ENCODE peak calls at places on chromosomes 3 and 15, in eight cellular contexts. L, X, W, P, M, E, I and Q are unnamed samples.

GRCh38 chr3:115285001-115285400 is 137.9 kb upstream of the ZBTB20 start:
- DNase-seq in L (no peak), X (no peak), W (no peak), P (no peak), M (no peak), E (no peak), I (peak; percentile 62), Q (no peak)

GRCh38 chr15:67796728-67797127 is 28.6 kb upstream of the SKOR1 start:
- DNase-seq in L (no peak), X (no peak), W (no peak), P (no peak), M (no peak), E (no peak), I (no peak), Q (no peak)

GRCh38 chr3:190132376-190132775 is 11.7 kb upstream of the P3H2 start:
- DNase-seq in L (no peak), X (no peak), W (no peak), P (no peak), M (no peak), E (no peak), I (no peak), Q (no peak)

GRCh38 chr15:83310521-83311456 is 26.3 kb upstream of the BNC1 start:
- DNase-seq in L (no peak), X (no peak), W (no peak), P (no peak), M (no peak), E (no peak), I (no peak), Q (no peak)

GRCh38 chr3:45684327-45684892 is 4.8 kb upstream of the SACM1L start:
- DNase-seq in L (no peak), X (no peak), W (no peak), P (peak; percentile 69), M (no peak), E (no peak), I (no peak), Q (no peak)

GRCh38 chr3:62097121-62097520 is 276.2 kb downstream of the FEZF2 start:
- DNase-seq in L (no peak), X (no peak), W (no peak), P (no peak), M (no peak), E (no peak), I (no peak), Q (no peak)

GRCh38 chr15:66619152-66619903 is 53.5 kb upstream of the LCTL start:
- DNase-seq in L (no peak), X (peak; percentile 65), W (peak; percentile 88), P (peak; percentile 95), M (peak; percentile 89), E (peak; percentile 60), I (peak; percentile 34), Q (peak; percentile 82)

GRCh38 chr3:57068437-57069089 is 8.1 kb downstream of the SPATA12 start:
- DNase-seq in L (no peak), X (peak; percentile 45), W (peak; percentile 63), P (no peak), M (peak; percentile 57), E (peak; percentile 87), I (peak; percentile 93), Q (peak; percentile 18)

GRCh38 chr3:171142985-171143384 is 116.5 kb upstream of the SLC2A2 start:
- DNase-seq in L (peak; percentile 13), X (no peak), W (no peak), P (no peak), M (peak; percentile 45), E (peak; percentile 33), I (peak; percentile 98), Q (peak; percentile 74)

GRCh38 chr15:82936966-82937647 is 15.4 kb downstream of the HOMER2 start:
- DNase-seq in L (no peak), X (no peak), W (no peak), P (no peak), M (peak; percentile 31), E (peak; percentile 41), I (peak; percentile 72), Q (no peak)

GRCh38 chr3:71817262-71817661 is 32.3 kb upstream of the PROK2 start:
- DNase-seq in L (no peak), X (no peak), W (no peak), P (peak; percentile 72), M (no peak), E (no peak), I (no peak), Q (no peak)

GRCh38 chr3:11335056-11335608 is 62.9 kb downstream of the ATG7 start:
- DNase-seq in L (no peak), X (no peak), W (peak; percentile 68), P (peak; percentile 48), M (peak; percentile 47), E (peak; percentile 79), I (peak; percentile 40), Q (peak; percentile 16)

GRCh38 chr3:194267744-194268658 is 83.1 kb downstream of the CPN2 start:
- DNase-seq in L (no peak), X (no peak), W (no peak), P (peak; percentile 44), M (no peak), E (no peak), I (no peak), Q (peak; percentile 33)

GRCh38 chr3:196666001-196666867 is 26.7 kb downstream of the NRROS start:
- DNase-seq in L (peak; percentile 97), X (no peak), W (no peak), P (peak; percentile 96), M (peak; percentile 27), E (peak; percentile 95), I (no peak), Q (no peak)

GRCh38 chr15:51672100-51672731 is 9.1 kb upstream of the SCG3 start:
- DNase-seq in L (no peak), X (no peak), W (no peak), P (peak; percentile 59), M (no peak), E (no peak), I (no peak), Q (no peak)

GRCh38 chr15:39300451-39301153 is 280.3 kb upstream of the THBS1 start:
- DNase-seq in L (no peak), X (no peak), W (no peak), P (no peak), M (no peak), E (peak; percentile 65), I (peak; percentile 71), Q (no peak)

GRCh38 chr3:15064299-15064834 is 748 bp downstream of the MRPS25 start:
- DNase-seq in L (no peak), X (peak; percentile 39), W (peak; percentile 28), P (peak; percentile 66), M (peak; percentile 60), E (no peak), I (peak; percentile 12), Q (peak; percentile 28)

GRCh38 chr15:88695046-88695445 is 56.2 kb downstream of the ISG20 start:
- DNase-seq in L (no peak), X (no peak), W (no peak), P (no peak), M (no peak), E (no peak), I (no peak), Q (no peak)

GRCh38 chr3:30516238-30516637 is 90.2 kb upstream of the TGFBR2 start:
- DNase-seq in L (no peak), X (no peak), W (no peak), P (no peak), M (no peak), E (no peak), I (no peak), Q (no peak)

GRCh38 chr15:99708563-99708962 is 24.7 kb downstream of the LYSMD4 start:
- DNase-seq in L (no peak), X (peak; percentile 88), W (peak; percentile 64), P (no peak), M (peak; percentile 88), E (peak; percentile 77), I (peak; percentile 63), Q (peak; percentile 78)

GRCh38 chr3:72318504-72319201 is 529.6 kb downstream of the SHQ1 start:
- DNase-seq in L (no peak), X (no peak), W (peak; percentile 44), P (no peak), M (no peak), E (no peak), I (no peak), Q (peak; percentile 66)

GRCh38 chr3:193963808-193964516 is 172.0 kb upstream of the HES1 start:
- DNase-seq in L (no peak), X (no peak), W (no peak), P (no peak), M (no peak), E (no peak), I (no peak), Q (no peak)

GRCh38 chr15:95132774-95133173 is 901.4 kb downstream of the MCTP2 start:
- DNase-seq in L (no peak), X (no peak), W (no peak), P (no peak), M (peak; percentile 26), E (peak; percentile 18), I (peak; percentile 94), Q (no peak)

GRCh38 chr15:86255247-86255646 is 175.6 kb downstream of the AGBL1 start:
- DNase-seq in L (no peak), X (no peak), W (no peak), P (no peak), M (no peak), E (no peak), I (no peak), Q (no peak)

GRCh38 chr3:143476965-143477640 is 357.5 kb downstream of the CHST2 start:
- DNase-seq in L (no peak), X (no peak), W (no peak), P (no peak), M (no peak), E (no peak), I (no peak), Q (no peak)

GRCh38 chr3:155308831-155309230 is 15.3 kb upstream of the STRIT1 start:
- DNase-seq in L (no peak), X (no peak), W (no peak), P (no peak), M (no peak), E (no peak), I (no peak), Q (no peak)

GRCh38 chr3:10983219-10983916 is 9.2 kb upstream of the SLC6A1 start:
- DNase-seq in L (no peak), X (no peak), W (peak; percentile 66), P (peak; percentile 90), M (peak; percentile 76), E (peak; percentile 48), I (peak; percentile 57), Q (peak; percentile 45)

GRCh38 chr3:115275897-115276296 is 128.8 kb upstream of the ZBTB20 start:
- DNase-seq in L (no peak), X (no peak), W (no peak), P (no peak), M (no peak), E (no peak), I (no peak), Q (no peak)

GRCh38 chr15:66785637-66786036 is 83.6 kb downstream of the SMAD6 start:
- DNase-seq in L (no peak), X (no peak), W (no peak), P (no peak), M (no peak), E (no peak), I (no peak), Q (no peak)

GRCh38 chr3:50913279-50913678 is 238.6 kb downstream of the DOCK3 start:
- DNase-seq in L (no peak), X (no peak), W (no peak), P (no peak), M (no peak), E (no peak), I (no peak), Q (peak; percentile 56)